ENCODE peak calls at places on chromosomes 12 and 14, in five cellular contexts. Y is smooth muscle cell of the brain vasculature, X is SK-MEL-5, A is kidney tubule cell, F is T follicular helper cell. C is an unnamed sample.

GRCh38 chr12:27733052-27733656 is 22.5 kb downstream of the MRPS35 start:
- DNase-seq in Y (no peak), X (peak), A (peak), F (peak), C (no peak)

GRCh38 chr14:98900236-98900635 is 371.8 kb downstream of the BCL11B start:
- DNase-seq in Y (no peak), X (no peak), A (no peak), F (no peak), C (no peak)

GRCh38 chr12:79098530-79098929 is 234.0 kb downstream of the SYT1 start:
- DNase-seq in Y (peak), X (no peak), A (no peak), F (no peak), C (no peak)

GRCh38 chr14:70658899-70659298 is 17.2 kb downstream of the TTC9 start:
- DNase-seq in Y (no peak), X (no peak), A (no peak), F (no peak), C (no peak)

GRCh38 chr12:3204143-3204542 is 127.0 kb downstream of the TSPAN9 start:
- DNase-seq in Y (no peak), X (no peak), A (no peak), F (no peak), C (no peak)

GRCh38 chr14:37588667-37588955 is 6.4 kb downstream of the FOXA1 start:
- DNase-seq in Y (no peak), X (no peak), A (no peak), F (no peak), C (no peak)

GRCh38 chr12:3753549-3754284 is 808 bp upstream of the CRACR2A start:
- DNase-seq in Y (no peak), X (no peak), A (no peak), F (no peak), C (no peak)

GRCh38 chr12:112063264-112063663 is 45.3 kb downstream of the NAA25 start:
- DNase-seq in Y (no peak), X (no peak), A (no peak), F (no peak), C (no peak)

GRCh38 chr12:90253674-90254181 is 545.1 kb upstream of the ATP2B1 start:
- DNase-seq in Y (no peak), X (peak), A (peak), F (no peak), C (peak)

GRCh38 chr12:85405781-85406522 is 125.9 kb downstream of the ALX1 start:
- DNase-seq in Y (no peak), X (peak), A (peak), F (no peak), C (peak)

GRCh38 chr14:104349950-104350349 is 211.6 kb downstream of the KIF26A start:
- DNase-seq in Y (no peak), X (no peak), A (no peak), F (no peak), C (no peak)

GRCh38 chr12:72957454-72957853 is 685.3 kb downstream of the TRHDE start:
- DNase-seq in Y (no peak), X (no peak), A (no peak), F (no peak), C (no peak)

GRCh38 chr14:73238262-73238852 is 1.1 kb downstream of the PAPLN start:
- DNase-seq in Y (no peak), X (no peak), A (peak), F (no peak), C (peak)

GRCh38 chr12:55717397-55718007 is 1.7 kb downstream of the BLOC1S1 start:
- DNase-seq in Y (no peak), X (no peak), A (peak), F (no peak), C (no peak)

GRCh38 chr12:102634216-102634615 is 153.9 kb upstream of the IGF1 start:
- DNase-seq in Y (no peak), X (no peak), A (peak), F (no peak), C (peak)

GRCh38 chr12:132700212-132700913 is 10.3 kb upstream of the PGAM5 start:
- DNase-seq in Y (peak), X (no peak), A (peak), F (no peak), C (no peak)

GRCh38 chr12:50283230-50283923 is at the start of gene LIMA1:
- DNase-seq in Y (peak), X (peak), A (peak), F (peak), C (no peak)

GRCh38 chr12:123064356-123064755 is 83.9 kb downstream of the ARL6IP4 start:
- DNase-seq in Y (no peak), X (no peak), A (no peak), F (no peak), C (no peak)

GRCh38 chr12:31317471-31318397 is 8.2 kb downstream of the SINHCAF start:
- DNase-seq in Y (no peak), X (no peak), A (peak), F (no peak), C (no peak)

GRCh38 chr14:60658116-60658515 is 8.8 kb upstream of the SIX1 start:
- DNase-seq in Y (no peak), X (no peak), A (no peak), F (no peak), C (no peak)

GRCh38 chr14:47442206-47442605 is 233.2 kb downstream of the MDGA2 start:
- DNase-seq in Y (no peak), X (peak), A (peak), F (no peak), C (no peak)

GRCh38 chr14:71474291-71474690 is 457.9 kb upstream of the RGS6 start:
- DNase-seq in Y (no peak), X (no peak), A (no peak), F (no peak), C (no peak)

GRCh38 chr12:9651265-9651729 is 18.2 kb upstream of the CLEC2D start:
- DNase-seq in Y (no peak), X (peak), A (peak), F (no peak), C (peak)

GRCh38 chr12:85653731-85654455 is 182.3 kb downstream of the RASSF9 start:
- DNase-seq in Y (no peak), X (no peak), A (no peak), F (no peak), C (no peak)

GRCh38 chr12:68319988-68320623 is 12.1 kb downstream of the MDM1 start:
- DNase-seq in Y (no peak), X (peak), A (no peak), F (no peak), C (peak)

GRCh38 chr12:118760623-118761022 is 220.7 kb upstream of the SRRM4 start:
- DNase-seq in Y (no peak), X (peak), A (no peak), F (no peak), C (no peak)

GRCh38 chr12:92297932-92298681 is 152.5 kb upstream of the BTG1 start:
- DNase-seq in Y (no peak), X (no peak), A (peak), F (no peak), C (no peak)

C was measured in AG04449.